ENCODE peak calls at places on chromosomes 3 and 15, in six cellular contexts. J is GM06990; G is lung microvascular endothelial cell; A is cardiac fibroblast; Y is foreskin melanocyte; U is stimulated activated CD4-positive, alpha-beta T cell treated with anti-CD3 and anti-CD28 coated beads, Interleukin-4, amount 100 ng/mL, for 4 hours. M is an unnamed sample.

GRCh38 chr3:150091626-150092025 is 120.9 kb upstream of the PFN2 start:
- DNase-seq in A (no peak), U (no peak), J (no peak), Y (no peak), G (no peak), M (no peak)

GRCh38 chr15:55284461-55284860 is 5.2 kb downstream of the RAB27A start:
- DNase-seq in U (no peak), A (no peak), J (no peak), G (no peak), Y (no peak), M (no peak)

GRCh38 chr3:187318819-187319616 is 27.5 kb upstream of the MASP1 start:
- DNase-seq in U (peak; percentile 19), J (no peak), Y (peak; percentile 54), G (peak; percentile 82), A (peak; percentile 82), M (no peak)

GRCh38 chr3:186280737-186281136 is 81.3 kb downstream of the DGKG start:
- DNase-seq in G (no peak), U (no peak), J (no peak), Y (no peak), A (no peak), M (no peak)

GRCh38 chr15:92930061-92930460 is 29.9 kb downstream of the CHD2 start:
- DNase-seq in G (no peak), A (no peak), U (no peak), J (no peak), Y (no peak), M (no peak)

GRCh38 chr15:59931642-59932296 is 72.3 kb upstream of the FOXB1 start:
- DNase-seq in J (no peak), G (no peak), Y (no peak), A (no peak), U (no peak), M (no peak)

GRCh38 chr15:95875141-95875643 is 455.3 kb upstream of the NR2F2 start:
- DNase-seq in A (peak; percentile 79), U (no peak), G (peak; percentile 97), Y (peak; percentile 98), J (no peak), M (no peak)

GRCh38 chr15:64619880-64620839 is 155.2 kb downstream of the RBPMS2 start:
- DNase-seq in A (peak; percentile 83), U (no peak), G (peak; percentile 45), Y (no peak), J (no peak), M (no peak)

GRCh38 chr3:40885423-40885822 is 313.9 kb upstream of the CTNNB1 start:
- DNase-seq in G (no peak), A (no peak), U (no peak), J (no peak), Y (no peak), M (no peak)

GRCh38 chr3:96480881-96481280 is 333.5 kb upstream of the EPHA6 start:
- DNase-seq in Y (no peak), J (no peak), U (no peak), A (no peak), G (no peak), M (no peak)

GRCh38 chr15:90680371-90680935 is 36.7 kb upstream of the BLM start:
- DNase-seq in G (no peak), J (no peak), U (no peak), A (peak; percentile 95), Y (peak; percentile 94), M (no peak)

GRCh38 chr3:145522179-145522578 is 638.8 kb downstream of the PLOD2 start:
- DNase-seq in G (no peak), A (no peak), U (no peak), Y (no peak), J (no peak), M (no peak)

GRCh38 chr3:151327571-151328198 is 1.7 kb downstream of the P2RY13 start:
- DNase-seq in Y (peak; percentile 34), G (peak; percentile 14), J (no peak), A (peak; percentile 58), U (no peak), M (no peak)

GRCh38 chr3:78972617-78973301 is 795.0 kb downstream of the ROBO1 start:
- DNase-seq in Y (no peak), U (no peak), G (no peak), J (no peak), A (no peak), M (no peak)

GRCh38 chr3:184968115-184968514 is 156.1 kb downstream of the VPS8 start:
- DNase-seq in U (no peak), G (no peak), Y (peak; percentile 82), J (no peak), A (peak; percentile 1), M (no peak)

GRCh38 chr3:148757238-148757930 is 59.7 kb downstream of the AGTR1 start:
- DNase-seq in G (no peak), A (peak; percentile 82), J (no peak), U (no peak), Y (no peak), M (no peak)

GRCh38 chr3:37457392-37458065 is 283.1 kb upstream of the LRRFIP2 start:
- DNase-seq in U (no peak), G (peak; percentile 66), J (no peak), A (peak; percentile 8), Y (no peak), M (no peak)

GRCh38 chr15:78766041-78766440 is 45.2 kb downstream of the ADAMTS7 start:
- DNase-seq in J (no peak), A (no peak), Y (no peak), G (no peak), U (no peak), M (no peak)

GRCh38 chr15:66850078-66850991 is 148.3 kb downstream of the SMAD6 start:
- DNase-seq in Y (no peak), J (no peak), G (peak; percentile 39), A (no peak), U (no peak), M (no peak)

GRCh38 chr3:153670577-153670976 is 450.6 kb upstream of the ARHGEF26 start:
- DNase-seq in J (no peak), G (no peak), Y (no peak), A (no peak), U (no peak), M (no peak)

GRCh38 chr15:57421540-57421939 is 45.2 kb downstream of the CGNL1 start:
- DNase-seq in Y (no peak), A (no peak), J (no peak), G (no peak), U (no peak), M (no peak)

GRCh38 chr3:60304103-60304502 is 947.1 kb downstream of the FHIT start:
- DNase-seq in U (no peak), A (peak; percentile 19), G (no peak), J (no peak), Y (no peak), M (no peak)

GRCh38 chr3:32912046-32912445 is 39.4 kb upstream of the CCR4 start:
- DNase-seq in U (no peak), A (no peak), J (no peak), Y (no peak), G (no peak), M (no peak)

GRCh38 chr3:126858401-126858800 is 124.5 kb upstream of the PLXNA1 start:
- DNase-seq in U (no peak), G (no peak), A (no peak), J (no peak), Y (no peak), M (no peak)

GRCh38 chr3:173510565-173510964 is 113.0 kb downstream of the NLGN1 start:
- DNase-seq in G (no peak), A (no peak), J (no peak), U (no peak), Y (peak; percentile 74), M (no peak)

GRCh38 chr15:76161153-76162049 is 101.6 kb downstream of the TMEM266 start:
- DNase-seq in G (no peak), A (no peak), Y (no peak), U (no peak), J (no peak), M (no peak)

GRCh38 chr3:196569003-196569516 is 600 bp downstream of the FBXO45 start:
- DNase-seq in A (peak; percentile 39), U (peak; percentile 37), J (peak; percentile 70), Y (no peak), G (peak; percentile 63), M (no peak)

GRCh38 chr15:81596159-81596865 is 222.3 kb upstream of the TMC3 start:
- DNase-seq in Y (no peak), A (no peak), J (no peak), G (no peak), U (no peak), M (no peak)

GRCh38 chr3:123338021-123338619 is 110.8 kb downstream of the ADCY5 start:
- DNase-seq in U (no peak), A (no peak), Y (no peak), J (no peak), G (no peak), M (no peak)

GRCh38 chr3:194306771-194307640 is 44.1 kb downstream of the CPN2 start:
- DNase-seq in U (no peak), G (no peak), Y (no peak), J (peak; percentile 84), A (no peak), M (peak; percentile 81)

GRCh38 chr3:154843647-154844046 is 236.5 kb upstream of the MME start:
- DNase-seq in Y (no peak), A (no peak), G (no peak), U (no peak), J (no peak), M (no peak)

GRCh38 chr3:81476652-81477051 is 284.8 kb downstream of the GBE1 start:
- DNase-seq in G (peak; percentile 9), U (no peak), J (no peak), Y (no peak), A (no peak), M (no peak)

GRCh38 chr3:71210257-71211002 is 373.1 kb downstream of the FOXP1 start:
- DNase-seq in Y (no peak), U (no peak), G (no peak), J (no peak), A (peak; percentile 90), M (no peak)

GRCh38 chr15:63971427-63971805 is 74.9 kb downstream of the DAPK2 start:
- DNase-seq in U (peak; percentile 27), J (peak; percentile 50), G (no peak), Y (no peak), A (no peak), M (no peak)

GRCh38 chr3:111081008-111081545 is 9.5 kb downstream of the NECTIN3 start:
- DNase-seq in A (peak; percentile 68), U (no peak), Y (peak; percentile 90), J (no peak), G (no peak), M (no peak)

GRCh38 chr3:73740041-73740440 is 115.3 kb upstream of the PDZRN3 start:
- DNase-seq in A (no peak), G (no peak), Y (no peak), J (no peak), U (no peak), M (no peak)